ENCODE peak calls at places on chromosomes 1 and 21, in nine cellular contexts. D is HEK293T; G is activated T-helper 1 cell treated with Interleukin-2 at 50 U/mL for 16 hours; N is glutamatergic neuron; X is KG1; Y is stimulated activated CD4-positive, alpha-beta T cell treated with anti-CD3 and anti-CD28 coated beads, Interleukin-1b, Interleukin-23, amount 100 ng/mL, for 24 hours; O is erythroblast; J is nucleus accumbens; W is NCI-H2081. B is an unnamed sample.

GRCh38 chr1:193569696-193570269 is 383.4 kb upstream of the B3GALT2 start:
- DNase-seq in D (no peak), G (no peak), N (no peak), X (no peak), Y (no peak), O (peak), J (no peak), W (no peak), B (no peak)

GRCh38 chr1:82387070-82387366 is 586.3 kb downstream of the ADGRL2 start:
- DNase-seq in D (no peak), G (no peak), N (no peak), X (no peak), Y (no peak), O (no peak), J (no peak), W (peak), B (no peak)

GRCh38 chr1:112672842-112673241 is 1.6 kb upstream of the MOV10 start:
- DNase-seq in D (no peak), G (no peak), N (no peak), X (no peak), Y (no peak), O (no peak), J (no peak), W (no peak), B (no peak)

GRCh38 chr1:218585565-218586184 is 240.5 kb downstream of the TGFB2 start:
- DNase-seq in D (peak), G (no peak), N (peak), X (no peak), Y (no peak), O (no peak), J (no peak), W (no peak), B (no peak)

GRCh38 chr1:154546264-154547043 is 12.0 kb downstream of the UBE2Q1 start:
- DNase-seq in D (peak), G (peak), N (peak), X (peak), Y (peak), O (peak), J (no peak), W (peak), B (peak)

GRCh38 chr1:212447478-212447877 is 14.8 kb downstream of the NENF start:
- DNase-seq in D (no peak), G (no peak), N (no peak), X (no peak), Y (no peak), O (no peak), J (no peak), W (no peak), B (no peak)

GRCh38 chr1:160293020-160293968 is 8.4 kb upstream of the PEX19 start:
- DNase-seq in D (no peak), G (no peak), N (no peak), X (no peak), Y (no peak), O (peak), J (no peak), W (no peak), B (no peak)

GRCh38 chr1:67629370-67630075 is 55.5 kb upstream of the GADD45A start:
- DNase-seq in D (no peak), G (no peak), N (no peak), X (no peak), Y (no peak), O (no peak), J (no peak), W (no peak), B (no peak)

GRCh38 chr1:228943436-228943835 is 208.2 kb downstream of the RHOU start:
- DNase-seq in D (no peak), G (no peak), N (no peak), X (no peak), Y (no peak), O (no peak), J (no peak), W (no peak), B (no peak)

GRCh38 chr1:50852889-50853288 is 107.2 kb downstream of the FAF1 start:
- DNase-seq in D (no peak), G (no peak), N (no peak), X (no peak), Y (no peak), O (peak), J (no peak), W (peak), B (no peak)

GRCh38 chr1:97632776-97633175 is 288.1 kb downstream of the DPYD start:
- DNase-seq in D (no peak), G (no peak), N (no peak), X (no peak), Y (no peak), O (no peak), J (no peak), W (no peak), B (no peak)

GRCh38 chr1:165858364-165858823 is 31.0 kb downstream of the UCK2 start:
- DNase-seq in D (no peak), G (no peak), N (no peak), X (no peak), Y (no peak), O (no peak), J (no peak), W (peak), B (no peak)

GRCh38 chr1:156584813-156585212 is 5.3 kb downstream of the TTC24 start:
- DNase-seq in D (peak), G (no peak), N (peak), X (no peak), Y (no peak), O (no peak), J (no peak), W (peak), B (no peak)

GRCh38 chr1:207876129-207876528 is 34.8 kb downstream of the CD34 start:
- DNase-seq in D (no peak), G (no peak), N (no peak), X (no peak), Y (no peak), O (peak), J (no peak), W (no peak), B (no peak)

GRCh38 chr1:105874621-105875020 is 1181.9 kb upstream of the PRMT6 start:
- DNase-seq in D (no peak), G (no peak), N (no peak), X (no peak), Y (no peak), O (no peak), J (no peak), W (no peak), B (no peak)

GRCh38 chr1:217407426-217407825 is 223.5 kb downstream of the GPATCH2 start:
- DNase-seq in D (no peak), G (no peak), N (peak), X (no peak), Y (no peak), O (no peak), J (no peak), W (peak), B (no peak)

GRCh38 chr1:202967684-202968281 is 726 bp upstream of the CYB5R1 start:
- DNase-seq in D (no peak), G (no peak), N (no peak), X (peak), Y (no peak), O (peak), J (no peak), W (peak), B (no peak)

GRCh38 chr1:44154049-44154448 is 12.6 kb upstream of the KLF18 start:
- DNase-seq in D (no peak), G (no peak), N (no peak), X (no peak), Y (no peak), O (no peak), J (no peak), W (no peak), B (no peak)

GRCh38 chr1:20978413-20978812 is 191.3 kb upstream of the HP1BP3 start:
- DNase-seq in D (no peak), G (no peak), N (no peak), X (no peak), Y (no peak), O (no peak), J (no peak), W (no peak), B (no peak)

GRCh38 chr1:23019851-23020625 is 770 bp downstream of the KDM1A start:
- DNase-seq in D (peak), G (no peak), N (peak), X (peak), Y (peak), O (peak), J (no peak), W (peak), B (no peak)

GRCh38 chr1:214187152-214187900 is 93.6 kb upstream of the SMYD2 start:
- DNase-seq in D (peak), G (no peak), N (peak), X (no peak), Y (no peak), O (no peak), J (no peak), W (no peak), B (no peak)

GRCh38 chr1:233224291-233224690 is 71.2 kb downstream of the PCNX2 start:
- DNase-seq in D (no peak), G (no peak), N (no peak), X (no peak), Y (no peak), O (no peak), J (no peak), W (no peak), B (no peak)

GRCh38 chr1:28910379-28911125 is 3.8 kb upstream of the EPB41 start:
- DNase-seq in D (no peak), G (no peak), N (peak), X (no peak), Y (no peak), O (no peak), J (no peak), W (no peak), B (no peak)

GRCh38 chr1:164524810-164525209 is 34.2 kb upstream of the PBX1 start:
- DNase-seq in D (no peak), G (no peak), N (no peak), X (no peak), Y (no peak), O (peak), J (no peak), W (no peak), B (no peak)

GRCh38 chr21:42666023-42666747 is 12.8 kb downstream of the PDE9A start:
- DNase-seq in D (peak), G (no peak), N (no peak), X (no peak), Y (no peak), O (peak), J (no peak), W (no peak), B (no peak)

GRCh38 chr1:38859561-38860463 is at the start of gene RRAGC:
- DNase-seq in D (peak), G (peak), N (peak), X (peak), Y (peak), O (peak), J (peak), W (peak), B (peak)

GRCh38 chr1:88462481-88463261 is 221.4 kb upstream of the PKN2 start:
- DNase-seq in D (peak), G (no peak), N (peak), X (no peak), Y (no peak), O (peak), J (peak), W (peak), B (no peak)

GRCh38 chr1:79716481-79716880 is 710.0 kb upstream of the ADGRL4 start:
- DNase-seq in D (no peak), G (no peak), N (no peak), X (no peak), Y (no peak), O (no peak), J (no peak), W (no peak), B (no peak)

GRCh38 chr1:156725683-156726280 is 2.5 kb upstream of the METTL25B start:
- DNase-seq in D (peak), G (peak), N (peak), X (peak), Y (peak), O (peak), J (peak), W (peak), B (peak)

GRCh38 chr1:23593556-23594148 is 34.4 kb upstream of the ID3 start:
- DNase-seq in D (no peak), G (no peak), N (no peak), X (no peak), Y (no peak), O (no peak), J (no peak), W (peak), B (peak)

GRCh38 chr1:219433471-219434131 is 179.3 kb downstream of the ZC3H11B start:
- DNase-seq in D (no peak), G (no peak), N (no peak), X (no peak), Y (no peak), O (no peak), J (no peak), W (no peak), B (no peak)

GRCh38 chr21:34639882-34640788 is 25.2 kb upstream of the RCAN1 start:
- DNase-seq in D (no peak), G (no peak), N (no peak), X (no peak), Y (peak), O (peak), J (no peak), W (no peak), B (no peak)